ENCODE peak calls at places on chromosome 5, in four cellular contexts. R is astrocyte; H is naive thymus-derived CD4-positive, alpha-beta T cell; C is neural progenitor cell. Z is an unnamed sample.

GRCh38 chr5:31066655-31067328 is 126.7 kb upstream of the CDH6 start:
- DNase-seq in H (no peak), R (peak; percentile 80), C (no peak), Z (no peak)

GRCh38 chr5:155905359-155905758 is 421.6 kb upstream of the SGCD start:
- DNase-seq in C (no peak), H (no peak), R (peak; percentile 30), Z (no peak)

GRCh38 chr5:158754018-158754514 is 345.6 kb downstream of the EBF1 start:
- DNase-seq in C (no peak), R (peak; percentile 80), H (no peak), Z (peak; percentile 92)

GRCh38 chr5:145204741-145205140 is 630.4 kb downstream of the PRELID2 start:
- DNase-seq in H (no peak), R (no peak), C (no peak), Z (no peak)

GRCh38 chr5:1665231-1665630 is 134.4 kb downstream of the MRPL36 start:
- DNase-seq in C (no peak), R (no peak), H (no peak), Z (no peak)

GRCh38 chr5:92912280-92912679 is 668.7 kb downstream of the NR2F1-AS1 start:
- DNase-seq in R (no peak), C (peak; percentile 45), H (no peak), Z (no peak)

GRCh38 chr5:147143215-147143614 is 91.6 kb upstream of the STK32A start:
- DNase-seq in H (no peak), C (no peak), R (no peak), Z (no peak)

GRCh38 chr5:16593630-16594029 is 23.2 kb downstream of the RETREG1 start:
- DNase-seq in C (no peak), R (no peak), H (no peak), Z (no peak)

GRCh38 chr5:97142521-97143254 is at the start of gene LIX1:
- DNase-seq in R (no peak), H (peak; percentile 34), C (peak; percentile 97), Z (peak; percentile 22)

GRCh38 chr5:156411131-156411727 is 84.3 kb downstream of the SGCD start:
- DNase-seq in R (peak; percentile 52), H (no peak), C (no peak), Z (peak; percentile 54)

GRCh38 chr5:143399616-143400540 is 3.6 kb downstream of the NR3C1 start:
- DNase-seq in R (no peak), C (no peak), H (no peak), Z (no peak)

GRCh38 chr5:68007446-68007845 is 208.1 kb upstream of the PIK3R1 start:
- DNase-seq in C (no peak), H (no peak), R (peak; percentile 62), Z (peak; percentile 90)

GRCh38 chr5:180161420-180162303 is 47.3 kb downstream of the RASGEF1C start:
- DNase-seq in C (peak; percentile 36), H (no peak), R (no peak), Z (no peak)

GRCh38 chr5:150525163-150525562 is 17.2 kb downstream of the NDST1 start:
- DNase-seq in C (no peak), H (no peak), R (no peak), Z (no peak)

GRCh38 chr5:111697215-111697614 is 59.8 kb downstream of the NREP start:
- DNase-seq in C (no peak), H (no peak), R (peak; percentile 44), Z (no peak)

GRCh38 chr5:36040651-36041536 is 25.8 kb downstream of the UGT3A2 start:
- DNase-seq in H (no peak), C (no peak), R (no peak), Z (no peak)

GRCh38 chr5:168891175-168891812 is 312.1 kb upstream of the PANK3 start:
- DNase-seq in R (no peak), H (no peak), C (no peak), Z (no peak)

GRCh38 chr5:134245101-134245604 is 19.3 kb upstream of the PPP2CA start:
- DNase-seq in R (peak; percentile 80), H (no peak), C (peak; percentile 63), Z (peak; percentile 62)

GRCh38 chr5:31113101-31113500 is 80.4 kb upstream of the CDH6 start:
- DNase-seq in C (no peak), R (peak; percentile 98), H (no peak), Z (no peak)

GRCh38 chr5:60722416-60722815 is 22.4 kb upstream of the DEPDC1B start:
- DNase-seq in C (no peak), H (no peak), R (no peak), Z (no peak)

GRCh38 chr5:59021286-59021673 is 438.4 kb downstream of the RAB3C start:
- DNase-seq in H (no peak), R (no peak), C (no peak), Z (no peak)

GRCh38 chr5:179261301-179262125 is 83.7 kb downstream of the ADAMTS2 start:
- DNase-seq in R (no peak), H (no peak), C (peak; percentile 90), Z (no peak)

GRCh38 chr5:111707624-111708165 is 49.3 kb downstream of the NREP start:
- DNase-seq in R (no peak), H (no peak), C (no peak), Z (no peak)

GRCh38 chr5:82909816-82910215 is 167.4 kb downstream of the TMEM167A start:
- DNase-seq in R (no peak), C (no peak), H (no peak), Z (no peak)

GRCh38 chr5:178377583-178378270 is 145.1 kb upstream of the PHYKPL start:
- DNase-seq in H (no peak), C (no peak), R (no peak), Z (no peak)

GRCh38 chr5:174533771-174534221 is 190.6 kb upstream of the MSX2 start:
- DNase-seq in H (no peak), R (peak; percentile 96), C (no peak), Z (peak; percentile 52)

GRCh38 chr5:121273818-121274433 is 577.8 kb upstream of the FTMT start:
- DNase-seq in H (no peak), R (peak; percentile 59), C (no peak), Z (peak; percentile 87)

GRCh38 chr5:140246378-140247122 is 56.4 kb downstream of the PFDN1 start:
- DNase-seq in R (peak; percentile 83), H (no peak), C (no peak), Z (peak; percentile 67)

GRCh38 chr5:143054480-143054941 is 284.3 kb downstream of the ARHGAP26 start:
- DNase-seq in R (peak; percentile 73), C (no peak), H (no peak), Z (peak; percentile 57)

GRCh38 chr5:54959673-54960418 is 25.5 kb downstream of the ESM1 start:
- DNase-seq in R (no peak), C (peak; percentile 29), H (no peak), Z (no peak)

GRCh38 chr5:146952168-146952567 is 73.6 kb upstream of the PPP2R2B start:
- DNase-seq in R (no peak), H (no peak), C (peak; percentile 5), Z (no peak)

GRCh38 chr5:93929146-93929545 is 187.7 kb upstream of the POU5F2 start:
- DNase-seq in C (no peak), R (peak; percentile 63), H (no peak), Z (peak; percentile 41)

GRCh38 chr5:137400571-137400970 is 98.6 kb downstream of the SPOCK1 start:
- DNase-seq in C (no peak), R (no peak), H (no peak), Z (no peak)
- H3K4me3 ChIP-seq in C (no peak overlapping the region), R (no peak overlapping the region), H (no peak overlapping the region), Z (no peak overlapping the region)

GRCh38 chr5:73525606-73526005 is 27.4 kb downstream of the BTF3 start:
- DNase-seq in C (no peak), R (no peak), H (no peak), Z (no peak)
- H3K4me3 ChIP-seq in C (no peak overlapping the region), R (no peak overlapping the region), H (no peak overlapping the region), Z (no peak overlapping the region)

GRCh38 chr5:167573274-167574127 is 717.9 kb upstream of the WWC1 start:
- DNase-seq in R (peak; percentile 86), C (peak; percentile 91), H (no peak), Z (peak; percentile 37)
- H3K4me3 ChIP-seq in R (peak overlapping the region; percentile 75), C (peak overlapping the region; percentile 52), H (no peak overlapping the region), Z (peak overlapping the region; percentile 58)

DNA sequence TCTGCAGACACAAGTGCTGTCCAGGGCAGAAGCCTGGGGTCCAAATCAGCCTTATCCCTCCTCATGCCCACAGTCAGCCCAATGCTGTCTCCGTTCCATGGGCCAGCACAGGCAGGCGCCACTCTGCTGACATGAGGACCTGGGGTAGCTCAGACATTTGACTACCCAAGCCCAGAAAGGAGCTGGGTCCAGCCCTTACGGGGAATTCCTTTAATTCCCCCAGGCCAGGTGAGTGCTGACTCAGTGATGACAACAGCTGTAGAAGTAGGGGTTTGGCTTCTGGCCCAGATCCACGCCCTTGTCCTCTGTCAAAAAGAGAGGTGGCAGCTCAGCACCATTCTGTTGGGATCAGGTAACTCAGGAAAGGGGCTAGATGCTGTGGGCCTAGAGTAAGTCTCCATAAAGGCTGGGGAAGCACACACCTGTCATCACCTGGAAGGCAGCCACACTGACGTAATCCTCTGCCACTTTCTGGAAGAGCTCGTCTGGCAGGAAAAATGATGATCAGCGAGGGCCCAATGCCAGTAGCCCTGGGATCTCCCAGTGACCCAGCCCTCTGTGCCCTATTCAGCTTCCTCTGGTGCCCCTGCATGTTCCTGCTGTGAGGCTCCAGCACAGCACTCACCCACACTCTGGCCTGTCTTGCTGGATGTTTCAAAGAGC is 1.9 kb downstream of the RAB24 start:
- DNase-seq in H (no peak), C (no peak), R (no peak), Z (no peak)
- H3K4me3 ChIP-seq in H (no peak overlapping the region), C (no peak overlapping the region), R (no peak overlapping the region), Z (no peak overlapping the region)

GRCh38 chr5:42994285-42995151 is 45.6 kb downstream of the ANXA2R start:
- DNase-seq in R (peak; percentile 91), C (peak; percentile 95), H (peak; percentile 86), Z (peak; percentile 77)

GRCh38 chr5:42991477-42992034 is 48.6 kb downstream of the ANXA2R start:
- DNase-seq in C (no peak), R (peak; percentile 31), H (no peak), Z (no peak)

GRCh38 chr5:42992035-42992570 is 48.0 kb downstream of the ANXA2R start:
- DNase-seq in R (peak; percentile 82), H (peak; percentile 77), C (peak; percentile 79), Z (peak; percentile 75)

GRCh38 chr5:42995152-42995751 is 44.9 kb downstream of the ANXA2R start:
- DNase-seq in C (peak; percentile 33), H (no peak), R (peak; percentile 44), Z (no peak)

GRCh38 chr5:42993516-42994284 is 46.4 kb downstream of the ANXA2R start:
- DNase-seq in C (peak; percentile 37), R (peak; percentile 86), H (peak; percentile 77), Z (peak; percentile 74)
- H3K4me3 ChIP-seq in C (no peak overlapping the region), R (peak overlapping the region; percentile 81), H (peak overlapping the region; percentile 84), Z (peak overlapping the region; percentile 55)

DNA sequence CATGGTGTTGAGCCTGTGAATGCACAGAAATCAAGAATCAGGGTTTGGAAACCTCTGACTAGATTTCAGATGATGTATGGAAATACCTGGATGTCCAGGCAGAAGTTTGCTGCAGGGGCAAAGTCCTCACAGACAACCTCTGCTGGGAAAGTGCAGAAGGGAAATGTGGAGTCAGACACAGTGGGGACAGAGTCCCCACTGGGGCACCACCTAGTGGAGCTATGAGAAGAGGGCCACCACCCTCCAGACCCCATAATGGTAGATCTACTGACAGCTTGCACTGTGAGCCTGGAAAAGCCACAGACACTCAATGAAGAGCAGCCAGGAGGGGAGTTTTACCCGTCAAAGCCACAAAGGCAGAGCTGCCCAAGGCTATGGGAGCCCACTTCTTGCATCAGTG is 181.9 kb upstream of the SEMA6A start:
- DNase-seq in C (no peak), H (no peak), R (no peak), Z (no peak)
- H3K4me3 ChIP-seq in C (no peak overlapping the region), H (no peak overlapping the region), R (no peak overlapping the region), Z (no peak overlapping the region)

GRCh38 chr5:33890633-33891032 is 1.2 kb downstream of the ADAMTS12 start:
- DNase-seq in R (peak; percentile 33), C (peak; percentile 46), H (no peak), Z (no peak)
- H3K4me3 ChIP-seq in R (peak overlapping the region; percentile 87), C (peak overlapping the region; percentile 61), H (no peak overlapping the region), Z (peak overlapping the region; percentile 62)

GRCh38 chr5:106006242-106006641 is 1664.5 kb downstream of the EFNA5 start:
- DNase-seq in R (no peak), H (no peak), C (no peak), Z (no peak)
- H3K4me3 ChIP-seq in R (no peak overlapping the region), H (no peak overlapping the region), C (no peak overlapping the region), Z (no peak overlapping the region)